ENCODE peak calls at places on chromosomes 13 and 19, in five cellular contexts. H is CD4-positive, alpha-beta memory T cell; J is tibial artery; A is hepatocyte; B is CD8-positive, alpha-beta memory T cell. V is an unnamed sample.
A peak's percentile ranks its signal among the peaks of the same experiment; 100 is the strongest.

GRCh38 chr19:58578430-58578925 is 5.3 kb upstream of the MZF1 start:
- DNase-seq in H (no peak), J (no peak), A (no peak), B (no peak), V (no peak)

GRCh38 chr19:29724741-29725140 is 9.7 kb upstream of the C19orf12 start:
- DNase-seq in H (no peak), J (no peak), A (no peak), B (no peak), V (no peak)

GRCh38 chr19:4694211-4694987 is 24.3 kb upstream of the MYDGF start:
- DNase-seq in H (no peak), J (no peak), A (no peak), B (no peak), V (no peak)

GRCh38 chr19:8681345-8682021 is 17.1 kb downstream of the ACTL9 start:
- DNase-seq in H (no peak), J (no peak), A (no peak), B (no peak), V (no peak)

GRCh38 chr13:112767506-112768471 is 78.0 kb downstream of the ATP11A start:
- DNase-seq in H (no peak), J (peak; percentile 73), A (no peak), B (no peak), V (no peak)

GRCh38 chr13:78413887-78414553 is 189.3 kb downstream of the POU4F1 start:
- DNase-seq in H (no peak), J (no peak), A (no peak), B (no peak), V (no peak)

GRCh38 chr13:67148219-67148583 is 81.9 kb downstream of the PCDH9 start:
- DNase-seq in H (no peak), J (no peak), A (no peak), B (no peak), V (no peak)

GRCh38 chr19:3350014-3350663 is 16.2 kb upstream of the NFIC start:
- DNase-seq in H (no peak), J (no peak), A (no peak), B (no peak), V (no peak)

GRCh38 chr19:48348039-48348438 is 15.7 kb downstream of the TMEM143 start:
- DNase-seq in H (no peak), J (no peak), A (no peak), B (no peak), V (no peak)

GRCh38 chr13:79246575-79246949 is 159.5 kb downstream of the RBM26 start:
- DNase-seq in H (no peak), J (no peak), A (no peak), B (no peak), V (no peak)

GRCh38 chr13:99312493-99312883 is 5.3 kb upstream of the GPR183 start:
- DNase-seq in H (no peak), J (peak; percentile 83), A (peak; percentile 24), B (no peak), V (peak; percentile 59)

GRCh38 chr13:46170687-46171086 is 11.3 kb downstream of the LCP1 start:
- DNase-seq in H (peak; percentile 60), J (no peak), A (no peak), B (no peak), V (no peak)

GRCh38 chr19:33005440-33005839 is 33.4 kb downstream of the FAAP24 start:
- DNase-seq in H (no peak), J (no peak), A (no peak), B (no peak), V (no peak)

GRCh38 chr13:24692541-24692940 is 12.3 kb downstream of the ATP12A start:
- DNase-seq in H (no peak), J (peak; percentile 43), A (peak; percentile 47), B (no peak), V (no peak)

GRCh38 chr19:38889803-38890202 is 9.6 kb downstream of the SIRT2 start:
- DNase-seq in H (no peak), J (no peak), A (no peak), B (no peak), V (no peak)

GRCh38 chr19:17869114-17869608 is 2.6 kb upstream of the SLC5A5 start:
- DNase-seq in H (no peak), J (no peak), A (no peak), B (no peak), V (no peak)

GRCh38 chr13:80303225-80303811 is 37.6 kb downstream of the SPRY2 start:
- DNase-seq in H (no peak), J (no peak), A (no peak), B (no peak), V (no peak)

GRCh38 chr19:7482584-7483439 is 6.0 kb downstream of the PEX11G start:
- DNase-seq in H (no peak), J (peak; percentile 55), A (peak; percentile 66), B (no peak), V (no peak)

GRCh38 chr19:49592486-49593232 is 1.7 kb downstream of the PRR12 start:
- DNase-seq in H (no peak), J (no peak), A (peak; percentile 53), B (no peak), V (no peak)

GRCh38 chr13:76035711-76036110 is 399.6 kb downstream of the LMO7 start:
- DNase-seq in H (no peak), J (no peak), A (no peak), B (no peak), V (no peak)

GRCh38 chr19:48290341-48290922 is 20.6 kb downstream of the ZNF114 start:
- DNase-seq in H (no peak), J (no peak), A (peak; percentile 64), B (no peak), V (no peak)

DNA sequence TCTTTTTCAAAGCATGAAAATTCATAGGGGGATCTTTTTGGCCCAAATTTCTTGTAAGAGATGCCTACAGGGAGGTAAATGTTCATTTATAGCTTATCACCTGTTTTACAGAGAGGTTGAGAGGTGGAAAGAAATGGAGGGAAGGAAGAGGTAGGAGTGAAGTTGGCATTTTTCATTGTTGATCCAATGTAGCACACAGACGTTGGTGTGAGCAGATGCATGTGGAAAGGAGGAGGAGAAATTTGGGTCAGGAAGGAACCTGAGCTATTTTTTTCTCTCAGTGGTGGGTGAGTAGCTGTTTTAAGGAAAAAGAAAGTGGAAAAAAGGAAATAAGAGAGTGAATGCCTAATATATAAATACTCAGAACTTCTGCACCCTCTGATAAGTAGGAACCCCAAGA is 9.9 kb upstream of the SMIM17 start:
- DNase-seq in H (no peak), J (no peak), A (no peak), B (no peak), V (no peak)
- H3K9me3 ChIP-seq in H (peaks cover 18% of the 10 kb centered on the region), J (peaks cover 40% of the 10 kb centered on the region), A (peaks cover 2% of the 10 kb centered on the region), B (peaks cover 21% of the 10 kb centered on the region), V (peaks cover 4% of the 10 kb centered on the region)

DNA sequence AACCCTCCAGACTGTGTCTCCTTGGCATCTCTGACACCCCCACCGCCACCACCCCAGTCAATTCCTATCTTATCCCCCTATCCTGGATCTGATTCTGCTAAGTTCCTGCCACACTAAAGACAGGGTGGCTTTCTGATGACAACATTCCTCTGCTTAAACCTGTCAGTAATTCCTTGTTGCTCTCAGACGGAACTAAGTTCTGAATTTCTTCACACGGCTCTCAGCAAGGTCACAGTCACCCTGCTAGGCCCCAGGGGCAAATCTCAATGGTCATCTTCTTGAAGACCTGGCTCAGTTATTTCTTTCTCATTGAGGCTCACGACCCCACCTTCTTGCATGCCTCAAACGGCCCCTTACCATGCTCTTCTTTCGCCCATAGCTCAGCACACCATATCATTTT is 7.6 kb downstream of the ALOX5AP start:
- DNase-seq in H (no peak), J (no peak), A (no peak), B (no peak), V (no peak)
- H3K27ac ChIP-seq in H (no peak overlapping the region), J (peak overlapping the region; percentile 74), A (peak overlapping the region; percentile 67), B (no peak overlapping the region), V (no peak overlapping the region)

GRCh38 chr19:56613639-56614038 is 18.5 kb downstream of the ZNF71 start:
- DNase-seq in H (no peak), J (no peak), A (no peak), B (no peak), V (no peak)

GRCh38 chr19:56612737-56613136 is 17.6 kb downstream of the ZNF71 start:
- DNase-seq in H (no peak), J (no peak), A (no peak), B (no peak), V (no peak)

GRCh38 chr19:56603829-56604228 is 8.7 kb downstream of the ZNF71 start:
- DNase-seq in H (no peak), J (no peak), A (no peak), B (no peak), V (no peak)

GRCh38 chr19:56611288-56611687 is 16.2 kb downstream of the ZNF71 start:
- DNase-seq in H (no peak), J (no peak), A (no peak), B (no peak), V (no peak)

GRCh38 chr19:56608274-56608964 is 13.3 kb downstream of the ZNF71 start:
- DNase-seq in H (no peak), J (no peak), A (no peak), B (no peak), V (no peak)
- H3K9me3 ChIP-seq in H (peaks cover 60% of the 10 kb centered on the region), J (peaks cover 55% of the 10 kb centered on the region), A (peaks cover 52% of the 10 kb centered on the region), B (peaks cover 44% of the 10 kb centered on the region), V (peaks cover 88% of the 10 kb centered on the region)

GRCh38 chr19:718251-719024 is 9.7 kb downstream of the PALM start:
- DNase-seq in H (no peak), J (no peak), A (no peak), B (no peak), V (no peak)
- H3K27ac ChIP-seq in H (no peak overlapping the region), J (peak overlapping the region; percentile 24), A (no peak overlapping the region), B (no peak overlapping the region), V (peak overlapping the region; percentile 60)

DNA sequence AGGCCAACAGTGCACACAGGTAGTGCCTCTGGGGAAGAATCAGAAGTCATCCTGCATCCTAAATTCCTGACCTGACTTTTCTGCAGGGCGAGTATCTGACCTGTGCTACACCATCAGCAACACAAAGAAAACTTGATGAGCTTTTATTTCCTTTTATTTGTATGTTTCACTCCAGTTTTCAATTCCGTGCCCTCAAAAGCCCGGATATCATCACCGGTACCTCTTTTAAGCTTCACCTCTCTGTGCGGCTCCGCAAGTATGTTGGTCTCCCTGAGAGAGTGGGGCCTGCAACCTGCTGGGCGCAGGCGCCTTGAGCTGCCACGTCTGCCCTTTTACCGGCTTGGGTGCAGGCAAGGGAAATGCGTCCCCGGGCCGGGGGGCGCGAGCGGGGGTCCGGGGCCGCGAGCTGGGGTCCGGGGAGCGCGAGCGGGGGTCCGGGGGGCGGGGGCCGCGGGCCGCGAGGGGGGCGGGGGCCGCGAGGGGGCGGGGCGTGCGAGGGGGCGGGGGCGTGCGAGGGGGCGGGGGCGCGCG is 4.3 kb upstream of the DUXA start:
- DNase-seq in H (peak; percentile 43), J (peak; percentile 56), A (peak; percentile 76), B (peak; percentile 16), V (no peak)
- H3K9me3 ChIP-seq in H (no peaks in the 10 kb centered on the region), J (peaks cover 6% of the 10 kb centered on the region), A (no peaks in the 10 kb centered on the region), B (no peaks in the 10 kb centered on the region), V (peaks cover 13% of the 10 kb centered on the region)

GRCh38 chr13:47179321-47179720 is 282.5 kb upstream of the HTR2A start:
- DNase-seq in H (no peak), J (no peak), A (no peak), B (no peak), V (no peak)

GRCh38 chr13:47184311-47184710 is 287.5 kb upstream of the HTR2A start:
- DNase-seq in H (no peak), J (no peak), A (no peak), B (no peak), V (no peak)

GRCh38 chr13:47175172-47175806 is 278.4 kb upstream of the HTR2A start:
- DNase-seq in H (no peak), J (no peak), A (no peak), B (no peak), V (no peak)

GRCh38 chr13:47178090-47178950 is 281.5 kb upstream of the HTR2A start:
- DNase-seq in H (no peak), J (no peak), A (no peak), B (no peak), V (no peak)
- H3K27ac ChIP-seq in H (no peak overlapping the region), J (no peak overlapping the region), A (no peak overlapping the region), B (no peak overlapping the region), V (no peak overlapping the region)

GRCh38 chr19:42254850-42255765 is at the start of gene ERF:
- DNase-seq in H (peak; percentile 95), J (peak; percentile 94), A (peak; percentile 97), B (peak; percentile 95), V (peak; percentile 95)
- H3K9me3 ChIP-seq in H (no peaks in the 10 kb centered on the region), J (no peaks in the 10 kb centered on the region), A (no peaks in the 10 kb centered on the region), B (no peaks in the 10 kb centered on the region), V (no peaks in the 10 kb centered on the region)

V was measured in tibial nerve.